ENCODE peak calls at places on chromosomes 7 and 10, in seven cellular contexts. C is cardiac muscle cell, L is astrocyte of the spinal cord, P is stomach, Q is AG10803, G is GM23338, X is ovary. D is an unnamed sample.

GRCh38 chr10:113051456-113051855 is 101.4 kb downstream of the TCF7L2 start:
- DNase-seq in C (no peak), L (no peak), P (no peak), Q (peak), G (no peak), X (no peak), D (no peak)

GRCh38 chr10:121690152-121690551 is 91.9 kb upstream of the FGFR2 start:
- DNase-seq in C (no peak), L (no peak), P (no peak), Q (no peak), G (no peak), X (no peak), D (no peak)

GRCh38 chr10:101611506-101611905 is 23.4 kb downstream of the DPCD start:
- DNase-seq in C (no peak), L (no peak), P (no peak), Q (peak), G (no peak), X (no peak), D (no peak)

GRCh38 chr7:129969881-129970446 is 17.2 kb upstream of the UBE2H start:
- DNase-seq in C (no peak), L (peak), P (no peak), Q (peak), G (no peak), X (no peak), D (no peak)

GRCh38 chr7:157021071-157021891 is 10.8 kb upstream of the MNX1 start:
- DNase-seq in C (no peak), L (no peak), P (no peak), Q (no peak), G (peak), X (no peak), D (no peak)

GRCh38 chr10:44788820-44789167 is 122.3 kb upstream of the TMEM72 start:
- DNase-seq in C (no peak), L (no peak), P (no peak), Q (no peak), G (no peak), X (no peak), D (no peak)

GRCh38 chr7:33632322-33632721 is 273.0 kb upstream of the BMPER start:
- DNase-seq in C (no peak), L (no peak), P (no peak), Q (no peak), G (no peak), X (no peak), D (no peak)

GRCh38 chr7:1938788-1939433 is 268.8 kb downstream of the ELFN1 start:
- DNase-seq in C (no peak), L (no peak), P (no peak), Q (no peak), G (no peak), X (no peak), D (no peak)

GRCh38 chr10:5494611-5495010 is 4.8 kb downstream of the CALML5 start:
- DNase-seq in C (no peak), L (no peak), P (no peak), Q (no peak), G (no peak), X (no peak), D (no peak)

GRCh38 chr7:21167942-21168341 is 259.9 kb upstream of the SP4 start:
- DNase-seq in C (no peak), L (no peak), P (no peak), Q (no peak), G (no peak), X (no peak), D (no peak)

GRCh38 chr10:55631071-55631654 is 729.9 kb downstream of the ZWINT start:
- DNase-seq in C (peak), L (peak), P (peak), Q (peak), G (peak), X (no peak), D (no peak)

GRCh38 chr7:29109815-29110385 is 36.4 kb downstream of the CPVL start:
- DNase-seq in C (no peak), L (no peak), P (no peak), Q (no peak), G (no peak), X (no peak), D (no peak)

GRCh38 chr7:143216151-143216550 is 5.7 kb upstream of the TAS2R40 start:
- DNase-seq in C (no peak), L (peak), P (no peak), Q (peak), G (no peak), X (no peak), D (no peak)

GRCh38 chr10:124447741-124448466 is 1.9 kb downstream of the NKX1-2 start:
- DNase-seq in C (peak), L (no peak), P (no peak), Q (no peak), G (peak), X (no peak), D (no peak)

GRCh38 chr7:100374601-100375000 is 1.3 kb downstream of the PILRA start:
- DNase-seq in C (no peak), L (no peak), P (no peak), Q (no peak), G (no peak), X (no peak), D (no peak)

GRCh38 chr10:11378835-11379234 is 232.6 kb downstream of the USP6NL start:
- DNase-seq in C (no peak), L (no peak), P (no peak), Q (no peak), G (no peak), X (no peak), D (no peak)

GRCh38 chr7:159114096-159114495 is 30.6 kb downstream of the VIPR2 start:
- DNase-seq in C (no peak), L (no peak), P (no peak), Q (no peak), G (no peak), X (no peak), D (no peak)

GRCh38 chr10:46035923-46036849 is 5.8 kb upstream of the NCOA4 start:
- DNase-seq in C (no peak), L (no peak), P (no peak), Q (no peak), G (peak), X (no peak), D (no peak)
- H3K4me3 ChIP-seq in C (no peak), L (no peak), P (no peak), Q (no peak), G (no peak), X (no peak), D (no peak)

GRCh38 chr7:77538186-77538907 is 1.3 kb downstream of the PTPN12 start:
- DNase-seq in C (peak), L (peak), P (peak), Q (peak), G (peak), X (peak), D (no peak)

GRCh38 chr7:77537136-77537594 is at the start of gene PTPN12:
- DNase-seq in C (no peak), L (no peak), P (no peak), Q (no peak), G (peak), X (peak), D (no peak)

GRCh38 chr7:77536413-77537135 is 521 bp upstream of the PTPN12 start:
- DNase-seq in C (peak), L (peak), P (peak), Q (peak), G (peak), X (peak), D (peak)

GRCh38 chr7:77538908-77539212 is 1.8 kb downstream of the PTPN12 start:
- DNase-seq in C (no peak), L (no peak), P (no peak), Q (no peak), G (no peak), X (no peak), D (no peak)

DNA sequence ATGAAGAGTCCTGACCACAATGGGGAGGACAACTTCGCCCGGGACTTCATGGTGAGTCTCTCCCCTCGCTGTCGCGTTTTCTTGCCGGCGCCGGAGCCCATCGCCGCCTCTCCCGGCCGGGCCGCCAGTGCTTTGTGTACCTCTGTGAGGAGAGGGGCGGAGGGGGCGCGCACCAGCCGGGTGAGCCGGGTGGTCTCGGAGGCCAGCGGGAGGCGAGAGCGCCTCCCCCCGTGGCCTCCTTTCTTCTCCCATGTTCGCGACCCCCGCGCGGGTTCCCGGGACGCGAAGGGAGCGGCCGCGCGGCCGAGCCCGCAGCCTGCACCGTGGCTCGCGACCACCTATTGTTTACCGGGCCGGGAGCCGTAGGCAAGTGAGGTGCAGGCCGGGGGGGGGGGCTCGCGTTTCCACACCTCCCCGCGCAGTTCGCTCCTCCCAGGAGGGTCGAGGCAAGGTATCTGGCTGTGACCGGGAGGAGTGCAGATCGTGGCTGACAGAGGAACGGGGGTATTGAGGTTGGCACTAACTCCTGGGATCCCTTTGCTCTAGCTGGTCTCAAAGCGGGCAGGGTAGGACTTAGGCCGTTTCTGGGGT is 595 bp downstream of the PTPN12 start:
- DNase-seq in C (peak), L (no peak), P (peak), Q (peak), G (peak), X (peak), D (no peak)
- TF ChIP-seq CTCF in C (no peak), L (no peak), P (no peak), Q (no peak), G (no peak), X (no peak), D (no peak)

DNA sequence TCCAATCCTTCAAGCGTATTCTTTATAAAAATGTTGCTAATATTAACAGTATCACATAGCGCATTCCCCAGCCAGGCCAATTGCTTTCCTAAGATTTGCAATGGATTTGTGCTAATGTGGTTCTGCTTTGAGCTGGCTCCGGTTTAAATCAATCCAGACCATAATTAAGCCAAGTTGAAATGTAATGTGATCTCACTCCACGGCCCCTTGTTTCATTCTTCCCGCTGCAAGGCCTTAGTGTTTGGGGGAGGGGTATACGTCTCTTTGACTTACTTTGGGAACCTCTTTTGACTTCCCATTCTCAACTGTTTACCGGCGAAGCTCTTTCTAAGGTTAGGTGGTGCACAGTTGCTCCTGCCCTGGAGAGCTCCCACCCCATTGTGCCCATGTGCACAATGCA is 86.4 kb downstream of the PRPF18 start:
- DNase-seq in C (peak), L (no peak), P (no peak), Q (no peak), G (peak), X (no peak), D (no peak)
- H3K4me3 ChIP-seq in C (no peak), L (no peak), P (no peak), Q (no peak), G (peak), X (no peak), D (no peak)

GRCh38 chr7:101558742-101559325 is 70.3 kb downstream of the MYL10 start:
- DNase-seq in C (no peak), L (no peak), P (no peak), Q (no peak), G (peak), X (no peak), D (no peak)
- TF ChIP-seq CTCF in C (no peak), L (no peak), P (no peak), Q (no peak), G (no peak), X (no peak), D (no peak)

GRCh38 chr7:27245124-27245797 is 2.7 kb downstream of the EVX1 start:
- DNase-seq in C (no peak), L (no peak), P (no peak), Q (no peak), G (peak), X (no peak), D (no peak)
- H3K4me3 ChIP-seq in C (no peak), L (no peak), P (peak), Q (no peak), G (peak), X (no peak), D (no peak)

GRCh38 chr7:132576723-132577089 is 436 bp upstream of the PLXNA4 start:
- DNase-seq in C (peak), L (no peak), P (no peak), Q (no peak), G (peak), X (no peak), D (no peak)

GRCh38 chr7:132574281-132574680 is 2.0 kb downstream of the PLXNA4 start:
- DNase-seq in C (no peak), L (no peak), P (no peak), Q (no peak), G (no peak), X (no peak), D (no peak)

GRCh38 chr7:132577206-132578049 is 1.2 kb upstream of the PLXNA4 start:
- DNase-seq in C (peak), L (peak), P (peak), Q (peak), G (peak), X (peak), D (no peak)

GRCh38 chr7:132575987-132576722 is at the start of gene PLXNA4:
- DNase-seq in C (peak), L (no peak), P (no peak), Q (peak), G (peak), X (peak), D (no peak)

GRCh38 chr7:132575336-132575986 is 809 bp downstream of the PLXNA4 start:
- DNase-seq in C (peak), L (peak), P (no peak), Q (peak), G (peak), X (peak), D (no peak)
- TF ChIP-seq CTCF in C (peak), L (peak), P (no peak), Q (peak), G (no peak), X (no peak), D (no peak)

GRCh38 chr7:92135490-92135889 is 1.2 kb upstream of the CYP51A1 start:
- DNase-seq in C (no peak), L (no peak), P (no peak), Q (no peak), G (peak), X (peak), D (no peak)
- H3K4me3 ChIP-seq in C (peak), L (peak), P (peak), Q (no peak), G (peak), X (peak), D (peak)

DNA sequence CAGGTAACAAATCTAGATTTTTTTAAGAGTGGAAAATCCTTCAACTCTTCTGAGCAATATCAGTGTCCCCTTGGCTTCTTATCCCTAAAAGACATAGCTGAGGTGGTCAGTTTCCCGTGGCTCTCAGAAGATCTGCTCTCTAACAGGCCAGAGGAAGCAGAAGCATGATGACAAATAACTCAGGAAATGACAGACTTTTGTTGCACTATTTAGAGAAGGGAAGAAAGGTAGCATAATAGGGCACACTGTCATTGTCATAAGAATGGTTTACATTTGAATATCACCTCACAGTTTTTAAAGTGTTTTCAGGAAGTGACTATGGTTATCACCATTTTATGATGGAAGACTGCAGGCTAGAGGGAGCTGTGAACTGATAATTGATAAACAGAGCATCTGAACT is 33.6 kb upstream of the RAPGEF5 start:
- DNase-seq in C (no peak), L (no peak), P (no peak), Q (no peak), G (no peak), X (no peak), D (no peak)
- TF ChIP-seq CTCF in C (no peak), L (no peak), P (no peak), Q (no peak), G (no peak), X (no peak), D (no peak)

GRCh38 chr7:124031919-124032318 is 948 bp downstream of the TMEM229A start:
- DNase-seq in C (peak), L (no peak), P (no peak), Q (no peak), G (no peak), X (no peak), D (no peak)

GRCh38 chr7:124032369-124033092 is at the start of gene TMEM229A:
- DNase-seq in C (peak), L (peak), P (peak), Q (peak), G (peak), X (peak), D (no peak)

GRCh38 chr7:124034754-124035100 is 1.9 kb upstream of the TMEM229A start:
- DNase-seq in C (no peak), L (no peak), P (no peak), Q (no peak), G (no peak), X (no peak), D (no peak)

GRCh38 chr7:124033807-124034753 is 1.2 kb upstream of the TMEM229A start:
- DNase-seq in C (no peak), L (no peak), P (no peak), Q (no peak), G (peak), X (no peak), D (no peak)

DNA sequence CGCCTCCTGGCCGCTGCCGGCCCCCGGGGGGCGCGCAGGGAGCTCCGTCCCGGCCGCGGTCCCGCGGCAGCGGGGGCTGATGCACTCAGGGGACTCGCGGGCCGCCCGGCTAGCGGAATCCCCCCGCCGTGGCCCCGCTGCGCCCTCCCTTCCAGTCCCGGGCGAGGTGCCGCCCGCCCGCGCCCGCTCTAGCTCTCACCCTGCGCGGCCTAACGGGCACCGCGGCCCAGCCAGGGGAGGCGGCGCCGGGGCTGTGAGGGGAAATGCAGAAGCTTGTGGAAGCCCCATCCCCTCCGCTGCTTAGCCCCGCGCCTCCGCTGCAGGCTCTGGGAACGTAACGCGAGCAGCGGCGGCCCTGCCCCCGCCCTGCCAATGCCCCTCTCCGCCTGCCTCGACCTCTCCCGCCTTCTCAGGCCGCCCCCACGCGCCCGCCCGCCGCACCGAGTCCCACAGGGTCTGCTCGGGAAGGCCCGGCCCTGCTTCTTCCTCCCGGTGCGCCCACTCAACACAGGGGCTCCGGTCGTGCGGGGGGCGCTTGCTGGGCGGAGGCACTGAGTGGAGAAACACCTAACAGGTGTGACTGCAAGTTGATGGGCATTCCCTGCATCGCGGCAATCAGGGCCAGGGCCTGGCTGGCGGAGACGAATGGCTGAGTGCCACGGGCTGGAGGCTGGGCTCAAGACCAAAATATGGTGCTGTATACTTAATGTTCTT is 383 bp upstream of the TMEM229A start:
- DNase-seq in C (peak), L (no peak), P (peak), Q (no peak), G (peak), X (peak), D (no peak)
- H3K4me3 ChIP-seq in C (peak), L (no peak), P (peak), Q (no peak), G (peak), X (peak), D (no peak)